ENCODE peak calls at places on chromosomes 7 and 10, in five cellular contexts. E is thyroid gland, C is PC-3, I is left ventricle myocardium inferior, J is PC-9. K is an unnamed sample.
A peak's percentile ranks its signal among the peaks of the same experiment; 100 is the strongest.

GRCh38 chr7:21407806-21408480 is 19.9 kb upstream of the SP4 start:
- DNase-seq in E (peak; percentile 68), C (peak; percentile 7), I (no peak), J (no peak), K (peak; percentile 32)

GRCh38 chr7:79973455-79973854 is 161.2 kb upstream of the GNAI1 start:
- DNase-seq in E (no peak), C (no peak), I (no peak), J (no peak), K (no peak)

GRCh38 chr10:89580243-89580642 is 44.8 kb upstream of the SLC16A12 start:
- DNase-seq in E (no peak), C (no peak), I (no peak), J (no peak), K (no peak)

GRCh38 chr7:143148050-143148449 is 16.2 kb downstream of the PIP start:
- DNase-seq in E (no peak), C (no peak), I (no peak), J (no peak), K (peak; percentile 5)

GRCh38 chr10:110860576-110861241 is 11.0 kb upstream of the PDCD4 start:
- DNase-seq in E (no peak), C (no peak), I (no peak), J (no peak), K (no peak)

GRCh38 chr10:88271736-88272135 is 311.4 kb downstream of the RNLS start:
- DNase-seq in E (no peak), C (no peak), I (no peak), J (no peak), K (no peak)

GRCh38 chr7:112134039-112134438 is 72.2 kb downstream of the DOCK4 start:
- DNase-seq in E (no peak), C (no peak), I (no peak), J (no peak), K (no peak)

GRCh38 chr7:112908106-112908505 is 117.9 kb upstream of the TMEM168 start:
- DNase-seq in E (no peak), C (no peak), I (no peak), J (no peak), K (no peak)

GRCh38 chr10:78952686-78953085 is 116.1 kb upstream of the ZMIZ1 start:
- DNase-seq in E (no peak), C (no peak), I (peak; percentile 53), J (no peak), K (peak; percentile 95)

GRCh38 chr7:26704786-26705185 is 159.6 kb downstream of the SKAP2 start:
- DNase-seq in E (no peak), C (no peak), I (no peak), J (no peak), K (no peak)

GRCh38 chr10:73858013-73858708 is 16.2 kb downstream of the CAMK2G start:
- DNase-seq in E (no peak), C (no peak), I (no peak), J (no peak), K (peak; percentile 82)

GRCh38 chr10:43816351-43817321 is 168.0 kb upstream of the ZNF32 start:
- DNase-seq in E (no peak), C (peak; percentile 50), I (no peak), J (no peak), K (peak; percentile 77)

GRCh38 chr7:65832281-65832680 is 40.6 kb upstream of the VKORC1L1 start:
- DNase-seq in E (peak; percentile 51), C (peak; percentile 16), I (no peak), J (no peak), K (peak; percentile 5)

GRCh38 chr7:2247141-2247985 is 5.3 kb downstream of the NUDT1 start:
- DNase-seq in E (no peak), C (peak; percentile 38), I (no peak), J (no peak), K (peak; percentile 92)

GRCh38 chr10:13716161-13717071 is 129.7 kb downstream of the PRPF18 start:
- DNase-seq in E (no peak), C (no peak), I (peak; percentile 50), J (no peak), K (peak; percentile 94)

GRCh38 chr7:44881610-44882009 is 3.7 kb downstream of the PURB start:
- DNase-seq in E (no peak), C (peak; percentile 66), I (no peak), J (peak; percentile 80), K (no peak)

GRCh38 chr7:67917118-67917755 is 920.6 kb downstream of the TYW1 start:
- DNase-seq in E (no peak), C (no peak), I (no peak), J (no peak), K (no peak)

GRCh38 chr10:78972160-78972946 is 96.4 kb upstream of the ZMIZ1 start:
- DNase-seq in E (peak; percentile 85), C (peak; percentile 83), I (peak; percentile 78), J (peak; percentile 73), K (peak; percentile 97)

GRCh38 chr10:59333731-59334130 is 28.6 kb downstream of the FAM13C start:
- DNase-seq in E (no peak), C (no peak), I (no peak), J (no peak), K (no peak)

GRCh38 chr7:75906991-75907667 is 7.8 kb upstream of the POR start:
- DNase-seq in E (no peak), C (no peak), I (no peak), J (no peak), K (no peak)

GRCh38 chr7:157900011-157900410 is 563.2 kb downstream of the DNAJB6 start:
- DNase-seq in E (no peak), C (no peak), I (no peak), J (no peak), K (peak; percentile 21)

GRCh38 chr10:71176661-71177060 is 35.7 kb upstream of the UNC5B start:
- DNase-seq in E (peak; percentile 6), C (no peak), I (no peak), J (no peak), K (no peak)

GRCh38 chr10:103502849-103503660 is 9.6 kb downstream of the NEURL1 start:
- DNase-seq in E (no peak), C (no peak), I (no peak), J (no peak), K (peak; percentile 54)

GRCh38 chr7:66967029-66967428 is 28.4 kb downstream of the SBDS start:
- DNase-seq in E (no peak), C (no peak), I (no peak), J (no peak), K (no peak)

GRCh38 chr10:106566871-106567270 is 597.6 kb downstream of the SORCS1 start:
- DNase-seq in E (peak; percentile 35), C (peak; percentile 60), I (no peak), J (no peak), K (peak; percentile 53)

GRCh38 chr7:98240961-98241673 is 10.9 kb downstream of the TECPR1 start:
- DNase-seq in E (peak; percentile 31), C (peak; percentile 60), I (no peak), J (no peak), K (peak; percentile 98)

GRCh38 chr7:135980665-135981180 is 3.6 kb upstream of the MTPN start:
- DNase-seq in E (no peak), C (peak; percentile 38), I (no peak), J (peak; percentile 52), K (no peak)

GRCh38 chr10:78579995-78580394 is 488.8 kb upstream of the ZMIZ1 start:
- DNase-seq in E (peak; percentile 93), C (peak; percentile 51), I (peak; percentile 78), J (no peak), K (no peak)

GRCh38 chr7:150404785-150405583 is 25.9 kb downstream of the ZNF775 start:
- DNase-seq in E (peak; percentile 90), C (peak; percentile 73), I (peak; percentile 92), J (peak; percentile 64), K (peak; percentile 100)

GRCh38 chr7:150402671-150403321 is 23.7 kb downstream of the ZNF775 start:
- DNase-seq in E (no peak), C (no peak), I (no peak), J (no peak), K (peak; percentile 39)

GRCh38 chr7:150401861-150402631 is 22.9 kb downstream of the ZNF775 start:
- DNase-seq in E (no peak), C (no peak), I (no peak), J (no peak), K (peak; percentile 50)

GRCh38 chr7:150404172-150404784 is 25.1 kb downstream of the ZNF775 start:
- DNase-seq in E (no peak), C (no peak), I (no peak), J (no peak), K (no peak)

DNA sequence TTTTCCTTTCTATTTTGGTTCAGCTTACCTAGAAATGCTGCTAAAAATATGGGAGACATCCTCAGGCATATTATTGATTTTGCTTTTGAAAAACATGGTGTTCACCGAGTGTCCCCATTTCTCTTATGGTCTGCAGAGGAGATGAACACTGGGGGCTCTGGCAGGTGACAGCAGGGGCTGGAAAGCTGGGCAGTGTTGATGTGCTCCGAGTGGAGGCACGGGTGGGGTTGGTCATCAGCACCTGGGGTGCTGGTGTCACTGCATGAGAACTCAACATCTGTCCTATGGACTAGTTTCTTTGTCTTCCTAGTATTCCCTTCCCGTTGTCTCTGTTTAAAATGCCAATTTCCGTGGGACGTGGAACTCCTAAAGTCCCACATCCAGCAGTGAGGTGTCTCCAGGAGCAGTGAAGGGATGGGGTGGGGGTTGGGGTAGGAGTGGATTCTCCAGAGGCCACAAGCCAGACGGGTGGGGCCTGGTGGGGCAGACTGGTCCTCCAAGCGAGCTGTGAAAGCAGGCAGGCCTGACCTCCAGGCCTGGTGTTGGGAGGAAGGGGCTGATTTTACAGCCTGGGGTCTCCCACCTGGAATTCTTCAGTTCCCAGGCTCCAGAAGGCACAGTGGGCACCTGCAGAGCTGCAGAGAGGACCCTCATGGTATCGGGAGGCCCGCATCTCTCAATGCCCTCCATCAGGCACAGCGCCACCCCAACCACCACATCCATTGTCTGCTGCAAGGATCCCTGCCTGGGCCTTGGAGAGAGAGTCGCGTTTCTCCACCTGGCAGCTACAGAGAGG is 24.4 kb downstream of the ZNF775 start:
- DNase-seq in E (no peak), C (no peak), I (no peak), J (no peak), K (peak; percentile 46)
- H3K4me1 ChIP-seq in E (peaks cover 52% of the 10 kb centered on the region), C (peaks cover 29% of the 10 kb centered on the region), I (peaks cover 44% of the 10 kb centered on the region), J (peaks cover 46% of the 10 kb centered on the region), K (peaks cover 30% of the 10 kb centered on the region)

DNA sequence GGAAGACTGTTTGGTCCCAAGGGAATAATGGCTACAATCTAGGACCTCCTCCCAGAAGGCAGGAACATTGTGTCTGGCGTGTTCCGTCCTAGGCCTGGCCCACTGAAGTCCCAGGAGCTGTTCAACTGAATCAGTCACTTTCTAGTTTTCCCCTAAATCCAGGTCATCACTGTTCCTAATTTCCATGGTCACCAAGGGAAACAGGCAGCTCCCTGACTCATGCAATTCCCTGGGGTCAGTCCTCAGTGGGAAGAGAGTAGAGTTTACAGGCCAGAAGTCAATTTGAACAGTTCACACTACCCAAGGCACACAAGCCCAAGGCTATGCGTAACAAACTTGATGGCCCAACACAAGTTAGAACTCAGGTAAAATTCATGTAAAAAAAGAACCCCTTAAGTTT is 44.0 kb downstream of the CREB3L2 start:
- DNase-seq in E (no peak), C (no peak), I (peak; percentile 31), J (no peak), K (peak; percentile 90)
- H3K4me1 ChIP-seq in E (peaks cover 96% of the 10 kb centered on the region), C (peaks cover 28% of the 10 kb centered on the region), I (peaks cover 78% of the 10 kb centered on the region), J (peaks cover 78% of the 10 kb centered on the region), K (peaks cover 47% of the 10 kb centered on the region)

GRCh38 chr7:104271948-104272347 is 56.5 kb upstream of the LHFPL3 start:
- DNase-seq in E (no peak), C (no peak), I (no peak), J (no peak), K (no peak)
- H3K4me1 ChIP-seq in E (no peaks in the 10 kb centered on the region), C (no peaks in the 10 kb centered on the region), I (no peaks in the 10 kb centered on the region), J (no peaks in the 10 kb centered on the region), K (no peaks in the 10 kb centered on the region)

DNA sequence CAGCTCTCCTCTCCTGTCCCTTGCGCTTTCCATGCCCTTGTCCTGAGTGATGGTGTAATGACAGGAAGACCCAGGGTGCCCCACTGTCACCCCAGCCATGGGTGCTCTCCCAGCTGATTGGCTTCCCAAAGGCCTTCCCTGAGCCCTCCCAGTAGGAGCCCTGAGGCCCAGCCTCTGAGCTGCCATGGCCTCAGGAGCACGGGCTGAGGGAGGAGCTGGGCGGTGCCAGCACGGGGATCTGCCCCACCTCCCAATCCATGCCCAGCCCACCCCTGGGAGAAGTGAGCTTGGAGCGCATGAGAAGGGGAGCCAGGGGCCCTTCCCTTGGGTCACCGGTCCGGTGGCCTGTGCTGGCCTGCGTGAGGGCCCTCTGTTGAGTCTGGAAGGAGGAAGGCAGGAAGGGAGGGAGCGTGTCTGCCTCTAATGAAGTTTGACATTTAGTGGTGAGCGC is 28.4 kb downstream of the GBX1 start:
- DNase-seq in E (no peak), C (no peak), I (no peak), J (no peak), K (peak; percentile 80)
- H3K4me1 ChIP-seq in E (no peaks in the 10 kb centered on the region), C (no peaks in the 10 kb centered on the region), I (peaks cover 59% of the 10 kb centered on the region), J (no peaks in the 10 kb centered on the region), K (no peaks in the 10 kb centered on the region)